ENCODE peak calls at places on chromosomes 6 and 20, in ten cellular contexts. U, D, X, Q, I, P, H, Y, W and J are unnamed samples.

GRCh38 chr6:135830971-135831370 is 20.5 kb upstream of the PDE7B start:
- DNase-seq in U (no peak), D (no peak), X (no peak), Q (no peak), I (no peak), P (no peak), H (no peak), Y (no peak), W (no peak), J (no peak)

GRCh38 chr6:41367700-41368099 is 32.3 kb downstream of the NCR2 start:
- DNase-seq in U (peak), D (peak), X (peak), Q (no peak), I (peak), P (peak), H (no peak), Y (peak), W (peak), J (peak)

GRCh38 chr6:124964764-124965105 is 2.5 kb downstream of the RNF217 start:
- DNase-seq in U (no peak), D (no peak), X (no peak), Q (no peak), I (no peak), P (peak), H (no peak), Y (peak), W (no peak), J (peak)

GRCh38 chr6:20438462-20439070 is 36.9 kb downstream of the E2F3 start:
- DNase-seq in U (no peak), D (peak), X (no peak), Q (no peak), I (no peak), P (no peak), H (no peak), Y (no peak), W (no peak), J (peak)

GRCh38 chr6:24492475-24492874 is 2.3 kb upstream of the ALDH5A1 start:
- DNase-seq in U (peak), D (no peak), X (peak), Q (no peak), I (no peak), P (no peak), H (no peak), Y (peak), W (peak), J (no peak)

GRCh38 chr6:81769834-81770233 is 17.4 kb upstream of the TENT5A start:
- DNase-seq in U (no peak), D (peak), X (no peak), Q (no peak), I (no peak), P (peak), H (no peak), Y (peak), W (no peak), J (peak)

GRCh38 chr6:126743051-126743450 is 375.4 kb upstream of the RSPO3 start:
- DNase-seq in U (no peak), D (no peak), X (no peak), Q (no peak), I (no peak), P (no peak), H (no peak), Y (no peak), W (no peak), J (peak)

GRCh38 chr6:128327890-128328289 is 192.5 kb downstream of the PTPRK start:
- DNase-seq in U (peak), D (no peak), X (no peak), Q (peak), I (no peak), P (peak), H (no peak), Y (peak), W (peak), J (no peak)

GRCh38 chr6:155121699-155122098 is 126.6 kb downstream of the TIAM2 start:
- DNase-seq in U (peak), D (peak), X (peak), Q (no peak), I (no peak), P (no peak), H (no peak), Y (no peak), W (no peak), J (peak)

GRCh38 chr6:161031721-161032495 is 40.3 kb downstream of the MAP3K4 start:
- DNase-seq in U (peak), D (peak), X (no peak), Q (no peak), I (no peak), P (peak), H (no peak), Y (peak), W (no peak), J (peak)

GRCh38 chr6:35719830-35720733 is 16.8 kb upstream of the ARMC12 start:
- DNase-seq in U (peak), D (no peak), X (no peak), Q (peak), I (no peak), P (no peak), H (peak), Y (peak), W (peak), J (no peak)

GRCh38 chr20:2873010-2873746 is at the start of gene PTPRA:
- DNase-seq in U (peak), D (peak), X (peak), Q (peak), I (peak), P (peak), H (peak), Y (peak), W (peak), J (peak)

GRCh38 chr6:77462359-77463307 is 658 bp downstream of the HTR1B start:
- DNase-seq in U (peak), D (no peak), X (no peak), Q (no peak), I (no peak), P (no peak), H (no peak), Y (peak), W (no peak), J (peak)

GRCh38 chr6:21678990-21679389 is 85.4 kb downstream of the SOX4 start:
- DNase-seq in U (peak), D (peak), X (no peak), Q (no peak), I (no peak), P (peak), H (no peak), Y (no peak), W (no peak), J (peak)

GRCh38 chr6:168155193-168155592 is 76.2 kb upstream of the FRMD1 start:
- DNase-seq in U (peak), D (peak), X (no peak), Q (no peak), I (no peak), P (peak), H (no peak), Y (no peak), W (no peak), J (peak)

GRCh38 chr20:49790077-49790798 is 22.4 kb upstream of the SLC9A8 start:
- DNase-seq in U (peak), D (peak), X (no peak), Q (no peak), I (no peak), P (no peak), H (no peak), Y (peak), W (no peak), J (peak)

GRCh38 chr20:41935259-41935791 is 317.1 kb upstream of the CHD6 start:
- DNase-seq in U (no peak), D (no peak), X (no peak), Q (no peak), I (no peak), P (no peak), H (no peak), Y (no peak), W (no peak), J (no peak)

GRCh38 chr6:143260857-143261256 is 189.6 kb downstream of the ADAT2 start:
- DNase-seq in U (no peak), D (peak), X (no peak), Q (no peak), I (no peak), P (peak), H (no peak), Y (peak), W (no peak), J (peak)

GRCh38 chr20:49447364-49447763 is 35.1 kb downstream of the KCNB1 start:
- DNase-seq in U (no peak), D (no peak), X (no peak), Q (no peak), I (no peak), P (no peak), H (no peak), Y (no peak), W (no peak), J (no peak)

GRCh38 chr6:151682251-151682650 is 125.2 kb upstream of the ESR1 start:
- DNase-seq in U (no peak), D (no peak), X (no peak), Q (no peak), I (no peak), P (no peak), H (no peak), Y (no peak), W (no peak), J (no peak)

GRCh38 chr6:80363501-80363900 is 257.0 kb downstream of the BCKDHB start:
- DNase-seq in U (peak), D (no peak), X (no peak), Q (no peak), I (no peak), P (no peak), H (no peak), Y (no peak), W (no peak), J (peak)

GRCh38 chr20:57659131-57659788 is 39.0 kb upstream of the ZBP1 start:
- DNase-seq in U (no peak), D (no peak), X (no peak), Q (no peak), I (no peak), P (no peak), H (no peak), Y (no peak), W (no peak), J (no peak)

GRCh38 chr20:48886189-48886588 is 35.3 kb upstream of the ARFGEF2 start:
- DNase-seq in U (no peak), D (no peak), X (no peak), Q (no peak), I (no peak), P (no peak), H (no peak), Y (no peak), W (no peak), J (no peak)

GRCh38 chr6:35079311-35080000 is 61.7 kb downstream of the TCP11 start:
- DNase-seq in U (no peak), D (no peak), X (no peak), Q (no peak), I (no peak), P (no peak), H (no peak), Y (no peak), W (no peak), J (no peak)

GRCh38 chr6:170229851-170230519 is 60.9 kb downstream of the DLL1 start:
- DNase-seq in U (no peak), D (no peak), X (no peak), Q (no peak), I (no peak), P (no peak), H (no peak), Y (no peak), W (no peak), J (no peak)

GRCh38 chr6:56992053-56992452 is 37.1 kb downstream of the BEND6 start:
- DNase-seq in U (no peak), D (no peak), X (no peak), Q (no peak), I (no peak), P (no peak), H (no peak), Y (no peak), W (no peak), J (no peak)

GRCh38 chr20:48933017-48933766 is 11.7 kb downstream of the ARFGEF2 start:
- DNase-seq in U (no peak), D (no peak), X (peak), Q (no peak), I (no peak), P (peak), H (no peak), Y (no peak), W (no peak), J (no peak)